ENCODE peak calls at places on chromosomes 7 and 10, in four cellular contexts. Q, T, P and O are unnamed samples.

GRCh38 chr7:14228341-14228740 is 238.9 kb upstream of the ETV1 start:
- DNase-seq in Q (no peak), T (no peak), P (peak; percentile 18), O (no peak)

GRCh38 chr7:133854739-133855138 is 272.4 kb upstream of the LRGUK start:
- DNase-seq in Q (no peak), T (no peak), P (peak; percentile 68), O (no peak)

GRCh38 chr7:155408657-155409586 is 49.0 kb upstream of the EN2 start:
- DNase-seq in Q (no peak), T (no peak), P (no peak), O (no peak)

GRCh38 chr10:63217120-63217605 is 84.0 kb downstream of the NRBF2 start:
- DNase-seq in Q (peak; percentile 47), T (no peak), P (peak; percentile 82), O (no peak)

GRCh38 chr10:102118867-102119266 is 1.3 kb downstream of the LDB1 start:
- DNase-seq in Q (no peak), T (peak; percentile 55), P (peak; percentile 53), O (peak; percentile 61)

GRCh38 chr10:60613434-60613833 is 164.8 kb upstream of the CDK1 start:
- DNase-seq in Q (no peak), T (no peak), P (no peak), O (no peak)

GRCh38 chr7:41774966-41775365 is 72.1 kb upstream of the INHBA start:
- DNase-seq in Q (no peak), T (no peak), P (no peak), O (no peak)

GRCh38 chr7:16261654-16262053 is 159.7 kb downstream of the CRPPA start:
- DNase-seq in Q (no peak), T (no peak), P (no peak), O (no peak)

GRCh38 chr10:4343091-4343490 is 482.9 kb upstream of the AKR1E2 start:
- DNase-seq in Q (no peak), T (no peak), P (no peak), O (no peak)

GRCh38 chr10:61939575-61940301 is 38.2 kb downstream of the ARID5B start:
- DNase-seq in Q (no peak), T (no peak), P (peak; percentile 89), O (no peak)

GRCh38 chr10:110147961-110148360 is 59.4 kb upstream of the MXI1 start:
- DNase-seq in Q (no peak), T (no peak), P (no peak), O (no peak)

GRCh38 chr7:111753968-111754367 is 191.7 kb upstream of the IMMP2L start:
- DNase-seq in Q (no peak), T (no peak), P (no peak), O (no peak)

GRCh38 chr7:7707756-7708310 is 10.6 kb downstream of the RPA3 start:
- DNase-seq in Q (no peak), T (no peak), P (peak; percentile 51), O (no peak)

GRCh38 chr7:129741743-129742213 is 130.3 kb downstream of the NRF1 start:
- DNase-seq in Q (no peak), T (no peak), P (no peak), O (no peak)

GRCh38 chr7:142375710-142376313 is 118.0 kb upstream of the PRSS58 start:
- DNase-seq in Q (no peak), T (no peak), P (peak; percentile 65), O (no peak)

GRCh38 chr7:30828591-30828990 is 57.4 kb downstream of the MINDY4 start:
- DNase-seq in Q (no peak), T (no peak), P (no peak), O (no peak)

GRCh38 chr7:149238051-149238450 is 1.4 kb upstream of the ZNF212 start:
- DNase-seq in Q (no peak), T (no peak), P (peak; percentile 51), O (no peak)

GRCh38 chr10:10792681-10793080 is 225.0 kb upstream of the CELF2 start:
- DNase-seq in Q (no peak), T (no peak), P (peak; percentile 81), O (no peak)

GRCh38 chr10:77236700-77237099 is 400.9 kb downstream of the KCNMA1 start:
- DNase-seq in Q (no peak), T (no peak), P (peak; percentile 53), O (no peak)

GRCh38 chr10:119006451-119007210 is 22.9 kb upstream of the NANOS1 start:
- DNase-seq in Q (no peak), T (peak; percentile 66), P (peak; percentile 96), O (no peak)

GRCh38 chr7:133052357-133052756 is 29.5 kb downstream of the CHCHD3 start:
- DNase-seq in Q (no peak), T (no peak), P (peak; percentile 62), O (no peak)

GRCh38 chr10:124106241-124106905 is 13.0 kb upstream of the CHST15 start:
- DNase-seq in Q (no peak), T (peak; percentile 89), P (peak; percentile 71), O (peak; percentile 65)

GRCh38 chr10:14056545-14057332 is 274.0 kb downstream of the FRMD4A start:
- DNase-seq in Q (no peak), T (no peak), P (peak; percentile 98), O (no peak)

GRCh38 chr10:51716981-51717380 is 17.6 kb upstream of the CSTF2T start:
- DNase-seq in Q (no peak), T (no peak), P (peak; percentile 10), O (no peak)

GRCh38 chr10:2888403-2889004 is 178.8 kb upstream of the PFKP start:
- DNase-seq in Q (no peak), T (no peak), P (no peak), O (no peak)

GRCh38 chr10:5544216-5544805 is 19.6 kb downstream of the CALML3 start:
- DNase-seq in Q (no peak), T (no peak), P (no peak), O (peak; percentile 40)

GRCh38 chr7:101944611-101945010 is 127.2 kb downstream of the CUX1 start:
- DNase-seq in Q (no peak), T (no peak), P (no peak), O (no peak)

DNA sequence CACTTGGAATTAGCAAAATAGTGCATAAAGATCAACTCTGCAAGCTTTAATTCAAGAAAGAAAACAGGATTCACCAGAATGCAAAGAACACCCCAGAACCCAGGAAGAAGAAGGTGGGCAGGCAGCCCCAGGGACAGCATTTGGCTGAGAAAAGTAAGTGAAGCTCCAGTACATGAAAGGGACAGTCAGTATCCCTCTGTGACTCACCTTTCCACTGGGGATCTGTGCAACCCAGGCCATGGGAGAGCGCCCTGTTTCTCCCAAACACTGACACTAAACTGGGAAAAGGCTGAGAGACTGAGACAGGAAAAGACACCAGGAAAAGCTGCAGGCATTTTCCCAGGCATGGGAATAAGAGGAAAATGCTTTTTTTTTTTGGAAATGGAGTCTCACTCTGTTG is 28.2 kb downstream of the SNX13 start:
- DNase-seq in Q (no peak), T (no peak), P (peak; percentile 2), O (no peak)
- H3K4me1 ChIP-seq in Q (no peaks in the 10 kb centered on the region), T (no peaks in the 10 kb centered on the region), P (peaks cover 3% of the 10 kb centered on the region), O (no peaks in the 10 kb centered on the region)

GRCh38 chr10:132537713-132538020 is at the start of gene INPP5A:
- DNase-seq in Q (no peak), T (no peak), P (no peak), O (no peak)
- H3K4me1 ChIP-seq in Q (peaks cover 44% of the 10 kb centered on the region), T (peaks cover 13% of the 10 kb centered on the region), P (peaks cover 46% of the 10 kb centered on the region), O (peaks cover 64% of the 10 kb centered on the region)

GRCh38 chr10:132418520-132419416 is 21.8 kb downstream of the PWWP2B start:
- DNase-seq in Q (no peak), T (no peak), P (peak; percentile 21), O (peak; percentile 88)
- H3K4me1 ChIP-seq in Q (peaks cover 33% of the 10 kb centered on the region), T (peaks cover 42% of the 10 kb centered on the region), P (peaks cover 8% of the 10 kb centered on the region), O (peaks cover 69% of the 10 kb centered on the region)

GRCh38 chr10:71633935-71634334 is 85.6 kb downstream of the C10orf105 start:
- DNase-seq in Q (no peak), T (no peak), P (no peak), O (no peak)
- H3K4me1 ChIP-seq in Q (no peaks in the 10 kb centered on the region), T (no peaks in the 10 kb centered on the region), P (no peaks in the 10 kb centered on the region), O (peaks cover 10% of the 10 kb centered on the region)

GRCh38 chr10:79407397-79407796 is 38.0 kb downstream of the ZCCHC24 start:
- DNase-seq in Q (no peak), T (no peak), P (no peak), O (peak; percentile 26)

GRCh38 chr10:79405221-79405994 is 40.0 kb downstream of the ZCCHC24 start:
- DNase-seq in Q (no peak), T (peak; percentile 68), P (no peak), O (peak; percentile 45)

GRCh38 chr10:79404690-79405131 is 40.7 kb downstream of the ZCCHC24 start:
- DNase-seq in Q (no peak), T (peak; percentile 19), P (no peak), O (peak; percentile 28)

GRCh38 chr10:79406683-79407396 is 38.6 kb downstream of the ZCCHC24 start:
- DNase-seq in Q (no peak), T (peak; percentile 23), P (no peak), O (peak; percentile 34)

GRCh38 chr10:79405995-79406515 is 39.4 kb downstream of the ZCCHC24 start:
- DNase-seq in Q (no peak), T (no peak), P (no peak), O (no peak)
- H3K4me1 ChIP-seq in Q (no peaks in the 10 kb centered on the region), T (peaks cover 52% of the 10 kb centered on the region), P (peaks cover 69% of the 10 kb centered on the region), O (peaks cover 95% of the 10 kb centered on the region)

DNA sequence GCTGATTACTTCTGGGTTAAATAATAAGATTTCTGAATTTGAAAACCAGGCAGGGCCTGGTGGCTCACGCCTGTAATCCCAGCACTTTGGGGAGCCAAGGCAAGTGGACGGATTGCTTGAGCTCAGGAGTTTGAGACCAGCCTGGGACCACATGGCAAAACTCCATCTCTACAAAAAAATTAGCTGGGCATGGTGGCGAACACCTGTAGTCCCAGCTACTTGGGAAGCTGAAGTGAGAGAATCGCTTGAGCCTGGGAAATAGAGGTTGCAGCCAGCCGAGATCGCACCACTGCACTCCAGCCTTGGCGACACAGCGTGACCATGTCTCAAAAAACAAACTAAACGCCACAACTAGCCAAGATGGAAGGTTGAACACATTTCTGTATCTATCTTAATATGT is 3.5 kb downstream of the CYCS start:
- DNase-seq in Q (no peak), T (no peak), P (no peak), O (no peak)
- H3K4me1 ChIP-seq in Q (peaks cover 13% of the 10 kb centered on the region), T (no peaks in the 10 kb centered on the region), P (peaks cover 23% of the 10 kb centered on the region), O (peaks cover 11% of the 10 kb centered on the region)

DNA sequence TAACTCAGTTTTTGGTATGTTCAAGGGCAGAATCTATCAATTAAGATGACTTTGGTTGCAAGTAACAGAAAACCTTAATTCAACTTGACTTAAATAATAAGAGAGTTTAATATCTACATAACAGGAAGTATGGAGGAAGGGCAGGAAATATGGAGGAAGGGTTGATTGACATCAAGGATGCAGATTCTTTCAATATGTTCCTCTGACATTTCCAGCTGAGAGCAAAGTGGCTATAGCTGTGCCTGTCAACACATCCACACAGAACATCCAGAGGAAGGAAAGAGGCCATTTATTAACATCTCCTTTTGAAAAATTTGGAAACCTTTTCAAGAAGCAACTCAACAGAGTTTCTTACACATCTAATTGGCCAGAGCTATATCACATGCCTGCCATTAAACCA is 19.4 kb upstream of the RALA start:
- DNase-seq in Q (no peak), T (no peak), P (no peak), O (no peak)
- H3K4me1 ChIP-seq in Q (peaks cover 18% of the 10 kb centered on the region), T (no peaks in the 10 kb centered on the region), P (peaks cover 66% of the 10 kb centered on the region), O (peaks cover 3% of the 10 kb centered on the region)

GRCh38 chr10:17237915-17238444 is 9.9 kb downstream of the VIM start:
- DNase-seq in Q (no peak), T (no peak), P (peak; percentile 73), O (no peak)
- H3K4me1 ChIP-seq in Q (peaks cover 16% of the 10 kb centered on the region), T (peaks cover 5% of the 10 kb centered on the region), P (peaks cover 42% of the 10 kb centered on the region), O (peaks cover 43% of the 10 kb centered on the region)